ENCODE peak calls at places on chromosome 1, in eight cellular contexts. One of them, this sample, is unnamed.

GRCh38 chr1:160423966-160424365 is 23.6 kb downstream of the VANGL2 start:
- DNase-seq in RWPE1: no peak
- DNase-seq in G401: no peak
- DNase-seq in neural crest cell: no peak
- DNase-seq in Daoy: no peak
- DNase-seq in CD4-positive, alpha-beta T cell: no peak
- DNase-seq in NCI-H146: no peak
- DNase-seq in body of pancreas: no peak
- DNase-seq in this sample: no peak

GRCh38 chr1:165854101-165854845 is 26.9 kb downstream of the UCK2 start:
- DNase-seq in RWPE1: no peak
- DNase-seq in G401: no peak
- DNase-seq in neural crest cell: no peak
- DNase-seq in Daoy: peak
- DNase-seq in CD4-positive, alpha-beta T cell: no peak
- DNase-seq in NCI-H146: no peak
- DNase-seq in body of pancreas: peak
- DNase-seq in this sample: peak

GRCh38 chr1:42933610-42934009 is 25.1 kb downstream of the SLC2A1 start:
- DNase-seq in RWPE1: no peak
- DNase-seq in G401: no peak
- DNase-seq in neural crest cell: no peak
- DNase-seq in Daoy: no peak
- DNase-seq in CD4-positive, alpha-beta T cell: no peak
- DNase-seq in NCI-H146: no peak
- DNase-seq in body of pancreas: no peak
- DNase-seq in this sample: no peak

GRCh38 chr1:58844176-58844575 is 60.3 kb upstream of the JUN start:
- DNase-seq in RWPE1: no peak
- DNase-seq in G401: no peak
- DNase-seq in neural crest cell: no peak
- DNase-seq in Daoy: no peak
- DNase-seq in CD4-positive, alpha-beta T cell: no peak
- DNase-seq in NCI-H146: no peak
- DNase-seq in body of pancreas: no peak
- DNase-seq in this sample: peak

GRCh38 chr1:59511476-59512465 is 214.9 kb downstream of the FGGY start:
- DNase-seq in RWPE1: no peak
- DNase-seq in G401: no peak
- DNase-seq in neural crest cell: no peak
- DNase-seq in Daoy: no peak
- DNase-seq in CD4-positive, alpha-beta T cell: no peak
- DNase-seq in NCI-H146: no peak
- DNase-seq in body of pancreas: peak
- DNase-seq in this sample: no peak

GRCh38 chr1:227318003-227318851 is at the start of gene CDC42BPA:
- DNase-seq in RWPE1: peak
- DNase-seq in G401: peak
- DNase-seq in neural crest cell: peak
- DNase-seq in Daoy: peak
- DNase-seq in CD4-positive, alpha-beta T cell: peak
- DNase-seq in NCI-H146: peak
- DNase-seq in body of pancreas: peak
- DNase-seq in this sample: peak

GRCh38 chr1:30194741-30195423 is 528.5 kb downstream of the MATN1 start:
- DNase-seq in RWPE1: no peak
- DNase-seq in G401: no peak
- DNase-seq in neural crest cell: no peak
- DNase-seq in Daoy: no peak
- DNase-seq in CD4-positive, alpha-beta T cell: no peak
- DNase-seq in NCI-H146: no peak
- DNase-seq in body of pancreas: no peak
- DNase-seq in this sample: no peak

GRCh38 chr1:16217061-16217785 is 4.8 kb upstream of the ARHGEF19 start:
- DNase-seq in RWPE1: peak
- DNase-seq in G401: peak
- DNase-seq in neural crest cell: peak
- DNase-seq in Daoy: peak
- DNase-seq in CD4-positive, alpha-beta T cell: peak
- DNase-seq in NCI-H146: peak
- DNase-seq in body of pancreas: peak
- DNase-seq in this sample: peak

GRCh38 chr1:166822385-166822784 is 16.9 kb upstream of the POGK start:
- DNase-seq in RWPE1: no peak
- DNase-seq in G401: no peak
- DNase-seq in neural crest cell: no peak
- DNase-seq in Daoy: no peak
- DNase-seq in CD4-positive, alpha-beta T cell: no peak
- DNase-seq in NCI-H146: no peak
- DNase-seq in body of pancreas: no peak
- DNase-seq in this sample: no peak